ENCODE peak calls at places on chromosomes 11 and 22, in five cellular contexts. F is lower leg skin; D is HEK293T; U is CD4-positive, CD25-positive, alpha-beta regulatory T cell; M is activated T-cell treated with anti-CD3 and anti-CD28 coated beads for 1 hour. H is an unnamed sample.
A peak's percentile ranks its signal among the peaks of the same experiment; 100 is the strongest.

GRCh38 chr22:43136255-43136654 is 6.9 kb downstream of the MCAT start:
- DNase-seq in F (no peak), D (peak; percentile 65), U (peak; percentile 13), M (peak; percentile 36), H (no peak)

GRCh38 chr22:19984201-19984753 is 32.3 kb downstream of the ARVCF start:
- DNase-seq in F (peak; percentile 54), D (peak; percentile 69), U (no peak), M (no peak), H (no peak)

GRCh38 chr22:46845281-46846153 is 83.1 kb downstream of the TBC1D22A start:
- DNase-seq in F (no peak), D (no peak), U (no peak), M (no peak), H (no peak)

GRCh38 chr22:17606472-17606871 is 22.1 kb downstream of the ATP6V1E1 start:
- DNase-seq in F (no peak), D (no peak), U (no peak), M (no peak), H (no peak)

GRCh38 chr11:34266090-34266912 is 91.5 kb downstream of the ABTB2 start:
- DNase-seq in F (no peak), D (no peak), U (no peak), M (no peak), H (no peak)

GRCh38 chr11:3222941-3223905 is 4.6 kb upstream of the MRGPRG start:
- DNase-seq in F (no peak), D (no peak), U (no peak), M (no peak), H (no peak)

GRCh38 chr11:108857382-108857781 is 192.5 kb downstream of the DDX10 start:
- DNase-seq in F (no peak), D (no peak), U (no peak), M (no peak), H (no peak)

GRCh38 chr11:27392715-27393114 is 29.7 kb upstream of the CCDC34 start:
- DNase-seq in F (no peak), D (no peak), U (no peak), M (no peak), H (no peak)

GRCh38 chr11:1829039-1829820 is 5.6 kb upstream of the SYT8 start:
- DNase-seq in F (no peak), D (no peak), U (no peak), M (no peak), H (no peak)

GRCh38 chr22:49986325-49986724 is 25.8 kb downstream of the PIM3 start:
- DNase-seq in F (no peak), D (no peak), U (no peak), M (no peak), H (no peak)

GRCh38 chr22:26552466-26552865 is 37.5 kb downstream of the TPST2 start:
- DNase-seq in F (no peak), D (no peak), U (no peak), M (no peak), H (no peak)

GRCh38 chr11:19355601-19356000 is 114.9 kb upstream of the E2F8 start:
- DNase-seq in F (no peak), D (no peak), U (no peak), M (no peak), H (no peak)

GRCh38 chr22:35311551-35311999 is 11.9 kb downstream of the TOM1 start:
- DNase-seq in F (no peak), D (no peak), U (no peak), M (no peak), H (no peak)

GRCh38 chr22:30591191-30591587 is 521 bp downstream of the PES1 start:
- DNase-seq in F (no peak), D (no peak), U (no peak), M (no peak), H (no peak)

GRCh38 chr11:69437001-69437875 is 44.2 kb upstream of the LINC01488 start:
- DNase-seq in F (no peak), D (no peak), U (no peak), M (no peak), H (no peak)

GRCh38 chr11:1772270-1773130 is 8.8 kb upstream of the CTSD start:
- DNase-seq in F (no peak), D (peak; percentile 43), U (peak; percentile 13), M (no peak), H (peak; percentile 50)

GRCh38 chr22:19800761-19801244 is 40.2 kb downstream of the TBX1 start:
- DNase-seq in F (no peak), D (no peak), U (no peak), M (no peak), H (no peak)

GRCh38 chr11:6350070-6350469 is 29.8 kb upstream of the CAVIN3 start:
- DNase-seq in F (no peak), D (no peak), U (no peak), M (no peak), H (no peak)

GRCh38 chr11:15158351-15159015 is 43.8 kb downstream of the INSC start:
- DNase-seq in F (no peak), D (no peak), U (no peak), M (no peak), H (no peak)

GRCh38 chr22:48740731-48741405 is 1086.8 kb downstream of the BRD1 start:
- DNase-seq in F (no peak), D (no peak), U (no peak), M (no peak), H (no peak)

GRCh38 chr22:32805586-32805881 is 4.0 kb downstream of the TIMP3 start:
- DNase-seq in F (no peak), D (no peak), U (no peak), M (no peak), H (no peak)

GRCh38 chr11:363948-364761 is 5.1 kb upstream of the B4GALNT4 start:
- DNase-seq in F (no peak), D (no peak), U (peak; percentile 43), M (peak; percentile 55), H (peak; percentile 27)

GRCh38 chr22:26481112-26481693 is 2.4 kb downstream of the HPS4 start:
- DNase-seq in F (no peak), D (no peak), U (no peak), M (no peak), H (no peak)

GRCh38 chr11:373716-374551 is 4.6 kb downstream of the B4GALNT4 start:
- DNase-seq in F (no peak), D (no peak), U (no peak), M (no peak), H (no peak)

GRCh38 chr11:10302294-10302743 is 2.6 kb upstream of the ADM start:
- DNase-seq in F (no peak), D (no peak), U (no peak), M (no peak), H (no peak)

GRCh38 chr11:13941790-13942189 is 20.7 kb upstream of the SPON1 start:
- DNase-seq in F (no peak), D (no peak), U (no peak), M (no peak), H (no peak)

GRCh38 chr11:128694618-128695481 is 978 bp downstream of the FLI1 start:
- DNase-seq in F (no peak), D (peak; percentile 39), U (no peak), M (no peak), H (no peak)

GRCh38 chr11:11265320-11265719 is 87.7 kb downstream of the CSNK2A3 start:
- DNase-seq in F (no peak), D (no peak), U (no peak), M (no peak), H (no peak)

GRCh38 chr22:30553971-30554370 is 7.4 kb upstream of the SEC14L6 start:
- DNase-seq in F (no peak), D (no peak), U (no peak), M (no peak), H (no peak)

GRCh38 chr11:93659216-93659615 is 2.3 kb upstream of the CEP295 start:
- DNase-seq in F (no peak), D (no peak), U (no peak), M (no peak), H (no peak)

GRCh38 chr11:60504219-60504618 is 11.0 kb upstream of the MS4A13 start:
- DNase-seq in F (no peak), D (no peak), U (no peak), M (no peak), H (no peak)

GRCh38 chr11:92960886-92961285 is 8.6 kb upstream of the MTNR1B start:
- DNase-seq in F (no peak), D (no peak), U (no peak), M (no peak), H (no peak)

GRCh38 chr11:78319453-78319955 is 98.1 kb downstream of the GAB2 start:
- DNase-seq in F (no peak), D (no peak), U (no peak), M (no peak), H (no peak)

GRCh38 chr11:122323754-122324421 is 207.9 kb upstream of the BLID start:
- DNase-seq in F (no peak), D (no peak), U (no peak), M (no peak), H (no peak)

H was measured in activated gamma-delta T cell treated with anti-CD3 and anti-CD28 coated beads, Interleukin-2, amount 50 U/mL, for 16 hours.